ENCODE peak calls at places on chromosome 1, in ten cellular contexts. T is CD8-positive, alpha-beta T cell; N is GM20000; Q is heart right ventricle; M is astrocyte of the hippocampus; E is MV-4-11; P is T-helper 17 cell; B is transverse colon; Z is brain microvascular endothelial cell; L is neural progenitor cell. R is an unnamed sample.

GRCh38 chr1:46342084-46342656 is 1.6 kb downstream of the NSUN4 start:
- DNase-seq in T (no peak), N (peak), Q (no peak), M (peak), E (peak), P (no peak), B (no peak), Z (peak), L (peak), R (peak)

GRCh38 chr1:110003747-110004428 is 19.3 kb downstream of the AHCYL1 start:
- DNase-seq in T (no peak), N (peak), Q (peak), M (peak), E (peak), P (no peak), B (peak), Z (peak), L (peak), R (peak)

GRCh38 chr1:89041055-89041707 is 18.5 kb upstream of the GBP3 start:
- DNase-seq in T (no peak), N (peak), Q (no peak), M (peak), E (no peak), P (no peak), B (no peak), Z (peak), L (no peak), R (no peak)

GRCh38 chr1:110566836-110567235 is 39.3 kb downstream of the KCNA2 start:
- DNase-seq in T (no peak), N (no peak), Q (no peak), M (no peak), E (no peak), P (no peak), B (no peak), Z (no peak), L (no peak), R (no peak)

GRCh38 chr1:178870944-178871343 is at the start of gene ANGPTL1:
- DNase-seq in T (no peak), N (no peak), Q (no peak), M (peak), E (peak), P (no peak), B (no peak), Z (peak), L (peak), R (peak)

GRCh38 chr1:226424228-226425003 is 16.5 kb upstream of the PARP1 start:
- DNase-seq in T (no peak), N (peak), Q (no peak), M (peak), E (peak), P (no peak), B (no peak), Z (no peak), L (peak), R (peak)

GRCh38 chr1:229410370-229410691 is 23.6 kb downstream of the ACTA1 start:
- DNase-seq in T (no peak), N (no peak), Q (no peak), M (no peak), E (peak), P (no peak), B (no peak), Z (no peak), L (no peak), R (no peak)

GRCh38 chr1:94888201-94888600 is 38.7 kb downstream of the CNN3 start:
- DNase-seq in T (no peak), N (no peak), Q (no peak), M (no peak), E (no peak), P (no peak), B (no peak), Z (no peak), L (no peak), R (no peak)

GRCh38 chr1:201085902-201086735 is 26.1 kb downstream of the CACNA1S start:
- DNase-seq in T (peak), N (peak), Q (peak), M (peak), E (peak), P (no peak), B (peak), Z (peak), L (peak), R (peak)

GRCh38 chr1:27001570-27002360 is 8.3 kb downstream of the TRNP1 start:
- DNase-seq in T (no peak), N (no peak), Q (peak), M (no peak), E (peak), P (no peak), B (no peak), Z (no peak), L (no peak), R (peak)

GRCh38 chr1:97074771-97075170 is 353.2 kb downstream of the PTBP2 start:
- DNase-seq in T (no peak), N (no peak), Q (no peak), M (peak), E (no peak), P (no peak), B (no peak), Z (no peak), L (no peak), R (no peak)

GRCh38 chr1:172537366-172537765 is 4.4 kb downstream of the SUCO start:
- DNase-seq in T (no peak), N (no peak), Q (no peak), M (peak), E (no peak), P (no peak), B (no peak), Z (no peak), L (no peak), R (no peak)

GRCh38 chr1:15994590-15995351 is 9.3 kb upstream of the SRARP start:
- DNase-seq in T (peak), N (peak), Q (peak), M (peak), E (peak), P (no peak), B (peak), Z (peak), L (peak), R (peak)

GRCh38 chr1:50422946-50423669 is at the start of gene DMRTA2:
- DNase-seq in T (no peak), N (peak), Q (no peak), M (peak), E (no peak), P (no peak), B (no peak), Z (no peak), L (peak), R (peak)

GRCh38 chr1:59142663-59143487 is 154.0 kb upstream of the FGGY start:
- DNase-seq in T (no peak), N (no peak), Q (no peak), M (peak), E (peak), P (no peak), B (no peak), Z (peak), L (no peak), R (peak)

GRCh38 chr1:33342041-33342723 is 21.3 kb upstream of the A3GALT2 start:
- DNase-seq in T (no peak), N (no peak), Q (peak), M (peak), E (no peak), P (no peak), B (peak), Z (peak), L (peak), R (peak)

GRCh38 chr1:112034277-112034676 is 44.8 kb upstream of the KCND3 start:
- DNase-seq in T (no peak), N (no peak), Q (no peak), M (no peak), E (no peak), P (no peak), B (no peak), Z (no peak), L (no peak), R (no peak)

GRCh38 chr1:199550384-199551067 is 477.0 kb upstream of the NR5A2 start:
- DNase-seq in T (no peak), N (no peak), Q (no peak), M (peak), E (no peak), P (no peak), B (no peak), Z (peak), L (no peak), R (no peak)

GRCh38 chr1:205849619-205850355 is at the start of gene PM20D1:
- DNase-seq in T (peak), N (peak), Q (peak), M (peak), E (peak), P (peak), B (peak), Z (peak), L (no peak), R (no peak)

GRCh38 chr1:52665173-52666020 is 32.4 kb downstream of the SHISAL2A start:
- DNase-seq in T (no peak), N (no peak), Q (no peak), M (peak), E (no peak), P (no peak), B (no peak), Z (no peak), L (no peak), R (peak)

GRCh38 chr1:17531343-17531681 is 8.2 kb upstream of the ARHGEF10L start:
- DNase-seq in T (no peak), N (no peak), Q (no peak), M (no peak), E (no peak), P (no peak), B (no peak), Z (no peak), L (no peak), R (no peak)

GRCh38 chr1:54402896-54403295 is 3.3 kb downstream of the SSBP3 start:
- DNase-seq in T (no peak), N (no peak), Q (no peak), M (peak), E (no peak), P (no peak), B (no peak), Z (no peak), L (no peak), R (no peak)

GRCh38 chr1:111275079-111275478 is 15.6 kb upstream of the CHIA start:
- DNase-seq in T (no peak), N (no peak), Q (peak), M (peak), E (peak), P (no peak), B (peak), Z (no peak), L (no peak), R (peak)